ENCODE peak calls at places on chromosomes 6 and 20, in six cellular contexts. I is left lung; H is stimulated activated CD4-positive, alpha-beta T cell treated with anti-CD3 and anti-CD28 coated beads, Interleukin-12 subunit alpha, Interleukin-12 subunit beta, amount 100 ng/mL, for 4 hours; N is CD4-positive, alpha-beta T cell; A is RWPE1; Z is naive thymus-derived CD8-positive, alpha-beta T cell. T is an unnamed sample.

GRCh38 chr6:89433637-89434499 is 916 bp downstream of the ANKRD6 start:
- DNase-seq in I (peak; percentile 66), H (peak; percentile 13), N (no peak), A (no peak), Z (peak; percentile 23), T (no peak)

GRCh38 chr20:251352-251751 is 6.2 kb upstream of the DEFB132 start:
- DNase-seq in I (no peak), H (no peak), N (no peak), A (no peak), Z (no peak), T (no peak)

GRCh38 chr6:167776906-167777645 is 49.6 kb upstream of the AFDN start:
- DNase-seq in I (no peak), H (no peak), N (no peak), A (no peak), Z (no peak), T (no peak)

GRCh38 chr6:131954775-131955107 is 3.6 kb upstream of the CCN2 start:
- DNase-seq in I (peak; percentile 63), H (no peak), N (no peak), A (peak; percentile 86), Z (no peak), T (no peak)

GRCh38 chr6:23027281-23027680 is 457.9 kb downstream of the HDGFL1 start:
- DNase-seq in I (no peak), H (no peak), N (no peak), A (no peak), Z (no peak), T (no peak)

GRCh38 chr20:40323411-40323810 is 365.6 kb downstream of the MAFB start:
- DNase-seq in I (peak; percentile 67), H (no peak), N (no peak), A (peak; percentile 46), Z (no peak), T (no peak)

GRCh38 chr6:168305863-168306262 is 13.7 kb downstream of the DACT2 start:
- DNase-seq in I (no peak), H (no peak), N (no peak), A (no peak), Z (no peak), T (no peak)

GRCh38 chr20:58550661-58551060 is 35.5 kb upstream of the APCDD1L start:
- DNase-seq in I (no peak), H (no peak), N (no peak), A (no peak), Z (no peak), T (no peak)

GRCh38 chr6:158417760-158418098 is 105.5 kb downstream of the TULP4 start:
- DNase-seq in I (no peak), H (no peak), N (no peak), A (peak; percentile 57), Z (no peak), T (no peak)

GRCh38 chr6:150652848-150653613 is 53.3 kb downstream of the PLEKHG1 start:
- DNase-seq in I (no peak), H (no peak), N (no peak), A (no peak), Z (no peak), T (no peak)

GRCh38 chr6:139655783-139656705 is 281.6 kb upstream of the CITED2 start:
- DNase-seq in I (no peak), H (no peak), N (no peak), A (peak; percentile 35), Z (no peak), T (no peak)

GRCh38 chr6:156175433-156175832 is 601.7 kb upstream of the ARID1B start:
- DNase-seq in I (no peak), H (no peak), N (no peak), A (no peak), Z (no peak), T (no peak)

GRCh38 chr6:12246900-12247299 is 43.3 kb upstream of the EDN1 start:
- DNase-seq in I (no peak), H (no peak), N (no peak), A (no peak), Z (no peak), T (no peak)

GRCh38 chr20:1496930-1497329 is 5.7 kb upstream of the SIRPB2 start:
- DNase-seq in I (no peak), H (no peak), N (no peak), A (no peak), Z (no peak), T (no peak)

GRCh38 chr6:3075522-3076113 is 7.3 kb downstream of the RIPK1 start:
- DNase-seq in I (no peak), H (no peak), N (no peak), A (no peak), Z (no peak), T (no peak)

GRCh38 chr6:15326072-15326614 is 80.3 kb downstream of the JARID2 start:
- DNase-seq in I (no peak), H (no peak), N (no peak), A (no peak), Z (no peak), T (no peak)

GRCh38 chr6:152721956-152722355 is 24.3 kb downstream of the MYCT1 start:
- DNase-seq in I (no peak), H (no peak), N (no peak), A (no peak), Z (no peak), T (no peak)

GRCh38 chr6:156190270-156190669 is 586.9 kb upstream of the ARID1B start:
- DNase-seq in I (no peak), H (no peak), N (no peak), A (no peak), Z (no peak), T (no peak)

GRCh38 chr6:113306552-113307145 is 550.5 kb upstream of the MARCKS start:
- DNase-seq in I (peak; percentile 58), H (peak; percentile 9), N (peak; percentile 3), A (peak; percentile 23), Z (no peak), T (peak; percentile 13)

GRCh38 chr6:153677522-153677921 is 361.5 kb upstream of the OPRM1 start:
- DNase-seq in I (no peak), H (no peak), N (no peak), A (no peak), Z (no peak), T (no peak)

GRCh38 chr20:32685541-32686529 is 12.1 kb upstream of the C20orf203 start:
- DNase-seq in I (peak; percentile 55), H (no peak), N (no peak), A (peak; percentile 82), Z (no peak), T (no peak)

GRCh38 chr6:50699086-50699886 is 14.0 kb upstream of the TFAP2D start:
- DNase-seq in I (no peak), H (no peak), N (no peak), A (no peak), Z (no peak), T (no peak)

GRCh38 chr20:42191140-42191860 is 573.1 kb upstream of the CHD6 start:
- DNase-seq in I (no peak), H (no peak), N (no peak), A (no peak), Z (no peak), T (no peak)

GRCh38 chr6:22062807-22063408 is 233.9 kb downstream of the PRL start:
- DNase-seq in I (peak; percentile 60), H (peak; percentile 7), N (peak; percentile 1), A (no peak), Z (peak; percentile 62), T (peak; percentile 68)

GRCh38 chr6:63355632-63356031 is 35.8 kb upstream of the LGSN start:
- DNase-seq in I (no peak), H (no peak), N (no peak), A (no peak), Z (no peak), T (no peak)

GRCh38 chr6:12530345-12530744 is 186.2 kb upstream of the PHACTR1 start:
- DNase-seq in I (no peak), H (no peak), N (no peak), A (no peak), Z (no peak), T (no peak)

GRCh38 chr20:23399568-23400241 is 21.6 kb downstream of the NAPB start:
- DNase-seq in I (peak; percentile 43), H (no peak), N (no peak), A (no peak), Z (no peak), T (peak; percentile 15)

GRCh38 chr6:89745096-89745495 is 74.5 kb downstream of the MDN1 start:
- DNase-seq in I (no peak), H (no peak), N (no peak), A (peak; percentile 57), Z (no peak), T (no peak)

GRCh38 chr6:44304282-44305199 is 8.6 kb downstream of the AARS2 start:
- DNase-seq in I (no peak), H (peak; percentile 35), N (peak; percentile 21), A (peak; percentile 28), Z (peak; percentile 38), T (no peak)

T was measured in activated T-helper 2 cell treated with anti-CD3 and anti-CD28 coated beads, Interferon-gamma antibody, Interleukin-2, Interleukin-4, amounts not matched to agents 10 μg/mL and 5 μg/mL and 100 μg/mL, durations not matched to agents 14 hours and 24 hours and 36 hours.